ENCODE peak calls at places on chromosomes 1 and 21, in four cellular contexts. H is A549, E is K562, K is GM12878. X is an unnamed sample.

GRCh38 chr1:89035080-89035479 is 12.4 kb upstream of the GBP3 start:
- DNase-seq in H (no peak), E (no peak), K (no peak), X (no peak)

GRCh38 chr21:33036430-33037162 is 10.9 kb downstream of the OLIG2 start:
- DNase-seq in H (no peak), E (no peak), K (no peak), X (peak)

GRCh38 chr21:15978158-15978805 is 248.5 kb downstream of the USP25 start:
- DNase-seq in H (no peak), E (no peak), K (no peak), X (peak)

GRCh38 chr1:19738106-19738505 is 61.6 kb downstream of the TMCO4 start:
- DNase-seq in H (no peak), E (no peak), K (no peak), X (no peak)

GRCh38 chr1:3922201-3922725 is 22.2 kb upstream of the C1orf174 start:
- DNase-seq in H (no peak), E (peak), K (peak), X (no peak)

GRCh38 chr1:227586733-227587132 is 23.4 kb downstream of the ZNF678 start:
- DNase-seq in H (no peak), E (no peak), K (no peak), X (no peak)

GRCh38 chr21:42021751-42022430 is 11.7 kb upstream of the ZBTB21 start:
- DNase-seq in H (no peak), E (no peak), K (no peak), X (no peak)

GRCh38 chr1:183370399-183371058 is 47.7 kb downstream of the NMNAT2 start:
- DNase-seq in H (no peak), E (no peak), K (no peak), X (no peak)

GRCh38 chr1:25790472-25790871 is 9.5 kb upstream of the SELENON start:
- DNase-seq in H (no peak), E (no peak), K (no peak), X (no peak)

GRCh38 chr1:103170608-103171007 is 62.3 kb upstream of the COL11A1 start:
- DNase-seq in H (no peak), E (no peak), K (no peak), X (peak)

GRCh38 chr1:37394574-37395464 is 79.6 kb upstream of the ZC3H12A start:
- DNase-seq in H (peak), E (no peak), K (no peak), X (no peak)

GRCh38 chr1:90856608-90857007 is 139.5 kb upstream of the BARHL2 start:
- DNase-seq in H (no peak), E (no peak), K (no peak), X (no peak)

GRCh38 chr21:42209801-42210479 is 9.0 kb upstream of the ABCG1 start:
- DNase-seq in H (peak), E (no peak), K (no peak), X (no peak)

GRCh38 chr1:100361249-100362089 is 9.2 kb downstream of the CDC14A start:
- DNase-seq in H (no peak), E (no peak), K (no peak), X (no peak)

GRCh38 chr1:100362821-100363466 is 10.6 kb downstream of the CDC14A start:
- DNase-seq in H (no peak), E (peak), K (no peak), X (no peak)

GRCh38 chr1:100359139-100359538 is 6.8 kb downstream of the CDC14A start:
- DNase-seq in H (no peak), E (no peak), K (no peak), X (no peak)

GRCh38 chr1:100358210-100358609 is 5.9 kb downstream of the CDC14A start:
- DNase-seq in H (peak), E (no peak), K (no peak), X (no peak)

GRCh38 chr1:100360790-100361232 is 8.5 kb downstream of the CDC14A start:
- DNase-seq in H (no peak), E (no peak), K (no peak), X (peak)
- TF ChIP-seq ELK1 in H (no peak), E (no peak), K (no peak), X (no peak)

GRCh38 chr1:14784790-14785773 is 186.6 kb downstream of the KAZN start:
- DNase-seq in H (no peak), E (peak), K (no peak), X (no peak)

GRCh38 chr1:14786104-14786675 is 187.7 kb downstream of the KAZN start:
- DNase-seq in H (no peak), E (no peak), K (no peak), X (no peak)

GRCh38 chr1:14781811-14782210 is 183.3 kb downstream of the KAZN start:
- DNase-seq in H (no peak), E (no peak), K (no peak), X (no peak)

GRCh38 chr1:14782741-14783591 is 184.5 kb downstream of the KAZN start:
- DNase-seq in H (no peak), E (peak), K (no peak), X (no peak)

GRCh38 chr1:14783592-14783886 is 185.1 kb downstream of the KAZN start:
- DNase-seq in H (no peak), E (no peak), K (no peak), X (no peak)
- TF ChIP-seq ELK1 in H (no peak), E (no peak), K (no peak), X (no peak)

DNA sequence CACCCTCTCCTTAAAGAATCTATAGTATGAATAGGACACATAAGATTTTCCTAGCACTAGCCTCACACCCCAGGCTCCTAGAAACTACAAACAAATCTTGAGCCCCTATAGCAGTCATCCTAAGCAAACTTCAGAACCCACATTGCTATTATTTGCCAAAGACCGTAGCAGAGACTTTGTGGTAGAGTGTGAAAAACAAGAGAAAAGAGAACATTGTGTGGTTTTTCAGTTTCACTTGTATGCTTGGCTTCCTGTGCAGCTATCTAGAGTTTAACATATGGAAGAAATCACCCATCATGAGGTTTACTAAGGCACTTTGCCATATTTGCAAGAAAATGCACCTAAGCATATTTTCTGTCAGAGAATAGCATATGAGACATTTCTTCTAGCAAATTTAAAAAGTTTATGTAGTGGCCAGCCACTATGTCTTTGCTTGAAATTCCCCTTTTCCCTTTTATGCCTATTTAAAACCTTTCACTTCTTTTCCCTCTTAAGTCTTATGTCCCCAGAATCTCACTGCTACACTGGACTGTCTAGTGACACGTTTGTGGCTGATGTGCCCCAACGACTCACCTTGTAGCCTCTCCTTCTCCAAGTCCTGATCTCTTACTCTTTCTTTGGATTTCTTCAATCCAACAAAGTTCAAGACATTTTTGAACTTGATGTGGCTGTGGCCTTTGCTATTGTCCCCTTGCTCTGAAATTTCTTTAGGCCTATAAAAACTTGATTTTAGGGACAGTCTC is 25.6 kb downstream of the CCDC190 start:
- DNase-seq in H (no peak), E (no peak), K (peak), X (peak)
- TF ChIP-seq ELK1 in H (no peak), E (no peak), K (no peak), X (no peak)

GRCh38 chr1:175195798-175196197 is 3.2 kb upstream of the KIAA0040 start:
- DNase-seq in H (no peak), E (no peak), K (no peak), X (no peak)
- TF ChIP-seq ELK1 in H (no peak), E (no peak), K (no peak), X (no peak)

DNA sequence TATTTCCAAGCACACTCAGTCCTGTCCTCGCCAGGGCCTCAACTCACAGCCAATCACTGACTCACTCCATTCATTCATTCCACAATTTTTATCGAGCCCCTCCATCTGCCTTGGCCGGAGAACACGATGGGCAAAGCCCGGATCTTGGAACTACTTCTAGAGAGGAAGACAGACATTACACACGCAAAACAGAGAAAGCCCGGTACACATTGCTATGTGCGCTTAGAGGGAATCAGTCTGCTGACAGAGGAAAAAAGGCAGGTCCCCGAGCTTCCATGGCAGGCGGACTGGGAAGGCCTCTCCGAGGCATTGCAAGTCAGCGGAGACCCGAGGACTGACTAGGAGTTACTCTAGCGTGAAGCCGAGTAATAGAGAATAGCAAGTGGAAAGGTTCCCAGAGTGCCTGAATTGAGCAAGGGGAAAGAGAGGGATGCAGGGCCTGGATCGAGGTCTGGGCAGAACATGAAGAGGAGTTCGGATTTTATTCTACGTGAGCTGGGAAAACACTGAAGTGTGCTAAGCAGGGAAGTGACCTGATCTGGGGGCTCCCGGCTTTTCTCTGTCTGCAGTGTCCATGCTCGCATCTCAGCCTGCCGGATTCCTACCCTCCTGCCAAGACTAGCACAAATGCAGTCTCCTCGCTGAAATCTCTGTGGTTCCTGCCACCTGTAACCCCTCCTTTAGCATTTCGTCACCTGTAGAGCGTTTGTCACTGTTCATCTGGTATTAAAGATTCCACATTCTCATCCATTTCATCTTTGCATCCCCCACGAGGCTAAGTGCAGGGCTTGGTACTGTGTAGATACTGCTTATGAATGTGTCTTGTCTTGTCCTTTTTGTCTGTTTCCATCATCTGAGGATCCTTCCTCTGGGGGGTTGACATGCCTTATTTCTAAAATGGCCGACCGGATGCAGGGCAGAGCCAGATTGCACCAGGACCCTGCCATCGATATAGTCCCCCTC is 54.0 kb upstream of the DNAJC6 start:
- DNase-seq in H (no peak), E (peak), K (no peak), X (no peak)
- TF ChIP-seq ELK1 in H (no peak), E (no peak), K (no peak), X (no peak)

DNA sequence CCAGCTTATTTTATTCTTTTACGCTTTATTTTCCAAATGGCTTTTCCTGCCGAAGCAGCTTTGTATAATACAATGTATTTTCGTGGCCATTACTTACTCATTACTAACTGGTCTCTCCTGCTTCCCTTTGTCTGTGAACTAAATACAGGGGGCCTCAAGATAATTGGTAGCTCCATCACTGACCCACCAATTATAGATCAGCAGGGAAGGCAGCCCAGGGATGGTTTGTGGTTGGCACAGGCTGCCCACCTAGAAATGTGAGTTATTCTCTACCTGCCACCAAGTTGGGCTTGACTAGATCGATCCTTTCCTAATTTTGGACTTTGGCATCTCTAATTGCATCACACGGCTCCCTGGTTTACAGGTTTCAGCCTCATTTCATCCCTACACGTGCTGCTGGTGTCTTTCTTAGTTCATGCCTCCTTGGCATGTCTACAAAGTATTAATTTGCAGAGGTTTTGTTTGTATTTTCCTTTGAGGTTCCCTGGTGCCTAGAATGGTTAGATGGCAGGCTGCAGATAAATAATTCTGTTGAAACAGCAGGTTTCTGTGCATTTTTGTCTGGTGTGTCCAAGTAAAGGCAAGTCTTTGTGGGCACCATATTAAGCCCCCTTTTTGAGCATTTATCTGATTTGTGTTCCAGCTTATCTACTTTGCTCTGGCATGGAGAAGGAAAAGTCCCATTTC is 35.2 kb downstream of the PEX14 start:
- DNase-seq in H (no peak), E (no peak), K (no peak), X (no peak)
- TF ChIP-seq ELK1 in H (no peak), E (no peak), K (no peak), X (no peak)

GRCh38 chr1:9119745-9120144 is 9.2 kb downstream of the GPR157 start:
- DNase-seq in H (no peak), E (no peak), K (peak), X (no peak)
- TF ChIP-seq ELK1 in H (no peak), E (no peak), K (no peak), X (no peak)

GRCh38 chr1:12173631-12174121 is 6.9 kb downstream of the TNFRSF1B start:
- DNase-seq in H (no peak), E (peak), K (no peak), X (peak)
- TF ChIP-seq ELK1 in H (no peak), E (no peak), K (no peak), X (no peak)

GRCh38 chr1:8790987-8791386 is 26.5 kb downstream of the RERE start:
- DNase-seq in H (no peak), E (peak), K (no peak), X (no peak)

GRCh38 chr1:8791819-8792218 is 25.6 kb downstream of the RERE start:
- DNase-seq in H (no peak), E (no peak), K (no peak), X (no peak)

GRCh38 chr1:8797230-8797629 is 20.2 kb downstream of the RERE start:
- DNase-seq in H (peak), E (no peak), K (no peak), X (peak)

GRCh38 chr1:8796812-8797211 is 20.6 kb downstream of the RERE start:
- DNase-seq in H (no peak), E (no peak), K (no peak), X (no peak)

DNA sequence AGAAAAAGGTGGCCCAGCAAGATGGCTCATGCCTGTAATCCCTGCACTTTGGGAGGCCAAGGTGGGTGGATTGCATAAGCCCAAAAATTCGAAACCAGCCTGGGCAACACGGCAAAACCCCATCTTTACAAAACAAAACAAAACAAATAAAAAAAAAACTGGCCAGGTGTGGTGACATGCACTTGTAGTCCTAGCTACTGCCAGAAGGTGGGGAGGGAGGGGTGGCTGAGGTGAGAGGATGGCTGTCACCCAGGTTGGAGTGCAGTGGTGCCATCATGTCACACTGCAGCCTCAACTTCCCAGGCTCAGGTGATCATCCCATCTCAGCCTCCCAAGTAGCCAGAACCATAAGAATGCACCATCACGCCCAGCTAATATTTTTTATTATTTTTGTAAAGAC is 22.8 kb downstream of the RERE start:
- DNase-seq in H (no peak), E (no peak), K (no peak), X (no peak)
- TF ChIP-seq ELK1 in H (no peak), E (no peak), K (no peak), X (no peak)

X was measured in IMR-90.